ENCODE peak calls at places on chromosome 17, in six cellular contexts. Y is WTC11, K is A549, O is H1, E is K562, C is HepG2. I is an unnamed sample.
A peak's percentile ranks its signal among the peaks of the same experiment; 100 is the strongest.

GRCh38 chr17:17840751-17841591 is 4.2 kb upstream of the SREBF1 start:
- DNase-seq in Y (no peak), K (no peak), O (no peak), E (no peak), C (peak; percentile 35), I (peak; percentile 21)

GRCh38 chr17:3167574-3167973 is 29.7 kb upstream of the OR1A2 start:
- DNase-seq in Y (no peak), K (no peak), O (no peak), E (no peak), C (no peak), I (no peak)

GRCh38 chr17:6386041-6386630 is 48.8 kb downstream of the AIPL1 start:
- DNase-seq in Y (no peak), K (no peak), O (no peak), E (no peak), C (no peak), I (no peak)

GRCh38 chr17:29927546-29927945 is 2.5 kb downstream of the SSH2 start:
- DNase-seq in Y (no peak), K (no peak), O (no peak), E (no peak), C (no peak), I (peak; percentile 86)

GRCh38 chr17:13601317-13601775 is 383 bp downstream of the HS3ST3A1 start:
- DNase-seq in Y (peak; percentile 43), K (no peak), O (no peak), E (no peak), C (no peak), I (no peak)

GRCh38 chr17:31549121-31549524 is 157.6 kb downstream of the RAB11FIP4 start:
- DNase-seq in Y (no peak), K (peak; percentile 49), O (no peak), E (no peak), C (peak; percentile 31), I (peak; percentile 14)

GRCh38 chr17:62093188-62094155 is 28.4 kb upstream of the MED13 start:
- DNase-seq in Y (no peak), K (peak; percentile 88), O (no peak), E (no peak), C (peak; percentile 36), I (peak; percentile 60)

GRCh38 chr17:38701504-38702165 is 3.4 kb upstream of the MLLT6 start:
- DNase-seq in Y (no peak), K (peak; percentile 55), O (no peak), E (peak; percentile 50), C (peak; percentile 49), I (peak; percentile 39)

GRCh38 chr17:55582910-55583309 is 71.7 kb upstream of the SMIM36 start:
- DNase-seq in Y (no peak), K (no peak), O (no peak), E (no peak), C (no peak), I (no peak)

GRCh38 chr17:8041249-8041928 is 2.5 kb downstream of the ALOX15B start:
- DNase-seq in Y (no peak), K (peak; percentile 81), O (no peak), E (peak; percentile 30), C (peak; percentile 49), I (peak; percentile 66)

GRCh38 chr17:36931697-36932382 is 5.4 kb upstream of the LHX1 start:
- DNase-seq in Y (no peak), K (no peak), O (no peak), E (no peak), C (no peak), I (no peak)

GRCh38 chr17:68763551-68763950 is 162.4 kb upstream of the FAM20A start:
- DNase-seq in Y (no peak), K (no peak), O (no peak), E (no peak), C (no peak), I (no peak)

GRCh38 chr17:37067555-37068111 is 118.9 kb downstream of the AATF start:
- DNase-seq in Y (no peak), K (peak; percentile 86), O (no peak), E (peak; percentile 43), C (peak; percentile 65), I (peak; percentile 72)

GRCh38 chr17:72590382-72590781 is 469.6 kb downstream of the SOX9 start:
- DNase-seq in Y (no peak), K (no peak), O (no peak), E (no peak), C (peak; percentile 19), I (no peak)

GRCh38 chr17:81052199-81052997 is 17.4 kb downstream of the BAIAP2 start:
- DNase-seq in Y (no peak), K (no peak), O (no peak), E (no peak), C (no peak), I (peak; percentile 40)

GRCh38 chr17:39639566-39640458 is 2.9 kb downstream of the STARD3 start:
- DNase-seq in Y (no peak), K (no peak), O (no peak), E (no peak), C (no peak), I (no peak)

GRCh38 chr17:39736319-39737165 is 1.2 kb upstream of the GRB7 start:
- DNase-seq in Y (no peak), K (peak; percentile 66), O (no peak), E (peak; percentile 50), C (peak; percentile 90), I (no peak)

GRCh38 chr17:66175892-66176291 is 16.0 kb downstream of the CEP112 start:
- DNase-seq in Y (no peak), K (no peak), O (no peak), E (no peak), C (no peak), I (peak; percentile 14)

GRCh38 chr17:80413771-80414507 is 1.0 kb upstream of the ENDOV start:
- DNase-seq in Y (no peak), K (no peak), O (no peak), E (no peak), C (no peak), I (no peak)

GRCh38 chr17:58307468-58308172 is 21.0 kb downstream of the TSPOAP1 start:
- DNase-seq in Y (no peak), K (no peak), O (no peak), E (no peak), C (no peak), I (no peak)

GRCh38 chr17:58305626-58306025 is 23.0 kb downstream of the TSPOAP1 start:
- DNase-seq in Y (no peak), K (no peak), O (no peak), E (no peak), C (no peak), I (no peak)

GRCh38 chr17:58304735-58305486 is 23.7 kb downstream of the TSPOAP1 start:
- DNase-seq in Y (no peak), K (no peak), O (no peak), E (no peak), C (no peak), I (no peak)

GRCh38 chr17:58308173-58308984 is 20.2 kb downstream of the TSPOAP1 start:
- DNase-seq in Y (peak; percentile 75), K (peak; percentile 35), O (no peak), E (no peak), C (peak; percentile 39), I (no peak)

DNA sequence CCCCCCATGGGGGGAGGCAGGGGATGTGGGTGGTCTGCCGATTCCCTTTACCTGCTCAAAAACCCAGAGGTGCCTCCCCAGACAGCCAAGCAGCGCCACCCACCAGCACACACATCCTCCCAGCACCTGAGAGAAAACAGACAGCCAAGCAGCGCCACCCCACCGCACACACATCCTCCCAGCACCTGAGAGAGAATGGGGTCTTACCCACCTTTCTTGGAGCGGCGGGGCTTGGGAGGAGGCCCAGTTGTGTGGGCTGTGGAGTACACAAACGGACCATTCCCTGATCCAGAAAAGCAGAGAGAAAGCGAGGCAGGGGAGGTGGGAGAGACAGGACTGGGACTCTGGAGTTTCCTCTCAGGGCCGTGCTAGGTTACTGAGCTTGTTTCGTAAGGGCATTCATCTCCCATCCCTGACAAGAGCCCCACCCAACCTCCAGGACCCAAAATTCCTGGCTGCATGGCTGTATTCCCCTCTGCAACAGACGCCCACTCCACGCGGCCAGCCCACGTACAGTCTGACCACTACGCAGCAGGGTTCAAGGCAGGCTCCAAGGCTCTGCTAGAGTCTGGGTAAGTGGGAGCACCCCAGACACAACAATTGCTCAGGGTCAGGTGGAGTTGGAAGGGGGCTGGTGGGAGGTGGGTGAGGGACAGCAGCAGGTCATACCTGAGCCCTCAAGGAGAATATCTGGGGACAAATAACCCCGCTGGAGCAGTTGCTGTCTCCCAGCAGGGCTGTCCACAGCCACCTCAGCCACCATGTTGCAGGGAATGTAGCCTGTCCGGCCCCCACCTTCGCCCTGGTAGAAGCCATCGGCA is 22.3 kb downstream of the TSPOAP1 start:
- DNase-seq in Y (no peak), K (no peak), O (no peak), E (no peak), C (no peak), I (no peak)
- TF ChIP-seq JUN in Y (no peak), K (no peak), O (no peak), E (no peak), C (no peak), I (no peak)

GRCh38 chr17:4576729-4577322 is 7.5 kb upstream of the SMTNL2 start:
- DNase-seq in Y (peak; percentile 60), K (no peak), O (no peak), E (no peak), C (peak; percentile 52), I (no peak)
- TF ChIP-seq JUN in Y (no peak), K (no peak), O (no peak), E (no peak), C (no peak), I (no peak)

DNA sequence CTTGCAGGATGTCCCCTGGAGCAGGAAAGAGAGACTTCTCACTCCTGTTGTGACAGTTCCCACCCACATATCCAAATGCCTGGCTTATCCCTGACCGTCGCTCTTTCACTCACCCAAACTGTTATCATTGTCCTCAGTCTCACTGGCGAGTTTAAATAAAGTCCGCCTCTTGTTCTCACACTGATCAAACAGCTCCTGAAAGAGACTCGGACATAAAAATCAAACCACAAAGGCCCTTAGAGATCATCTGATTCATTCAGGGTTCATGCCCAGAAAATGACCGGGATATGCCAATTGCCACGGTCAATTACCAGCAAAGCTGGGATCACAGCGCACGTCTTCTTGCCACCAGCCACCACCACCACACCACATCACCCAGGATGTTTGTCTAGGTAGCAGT is 19.9 kb downstream of the GGA3 start:
- DNase-seq in Y (no peak), K (no peak), O (no peak), E (no peak), C (no peak), I (no peak)
- TF ChIP-seq JUN in Y (no peak), K (no peak), O (no peak), E (no peak), C (no peak), I (no peak)

DNA sequence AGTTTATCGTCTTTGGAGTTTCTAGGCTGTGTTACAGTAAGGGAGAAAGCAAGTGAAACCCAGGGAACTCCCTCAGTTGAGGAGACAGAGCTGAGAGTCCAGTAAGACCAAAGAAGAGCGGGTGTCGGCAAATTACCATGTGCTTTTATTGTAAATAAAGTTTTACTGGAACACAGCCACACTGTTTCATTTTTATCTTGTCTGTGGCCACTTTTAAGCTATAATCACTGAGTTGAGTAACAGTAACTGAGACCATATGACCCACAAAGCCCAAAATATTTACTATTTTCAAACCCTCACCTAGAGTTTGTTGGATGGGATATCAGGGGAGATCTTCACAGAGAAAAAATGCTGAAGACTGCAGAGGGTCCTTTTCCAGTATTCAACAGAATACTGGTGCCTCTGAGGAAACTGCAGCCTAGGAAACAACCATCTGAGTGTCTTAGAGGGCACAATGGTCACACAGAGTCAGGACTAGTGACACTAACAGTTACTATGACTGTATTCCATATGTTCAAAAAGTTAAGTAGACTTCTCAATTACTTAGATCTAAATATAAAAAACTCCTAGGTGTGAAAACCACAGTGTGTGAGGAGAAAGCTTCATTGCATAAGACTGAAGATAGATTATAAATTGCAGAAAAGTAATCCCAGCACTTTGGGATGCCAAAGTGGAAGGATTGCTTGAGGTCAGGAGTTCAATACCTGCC is 351.1 kb upstream of the TBX2 start:
- DNase-seq in Y (no peak), K (no peak), O (no peak), E (no peak), C (no peak), I (no peak)
- TF ChIP-seq JUN in Y (no peak), K (no peak), O (no peak), E (no peak), C (no peak), I (no peak)

GRCh38 chr17:41772218-41772585 is 14.3 kb downstream of the JUP start:
- DNase-seq in Y (peak; percentile 71), K (no peak), O (no peak), E (no peak), C (no peak), I (no peak)
- TF ChIP-seq JUN in Y (no peak), K (no peak), O (no peak), E (no peak), C (no peak), I (no peak)